ENCODE peak calls at places on chromosomes 1 and 21, in five cellular contexts. One of them, this sample, is unnamed.

GRCh38 chr1:115906627-115907026 is 65.7 kb upstream of the NHLH2 start:
- DNase-seq in left lung: no peak
- DNase-seq in RWPE1: peak; percentile 38
- DNase-seq in DMS79: no peak
- DNase-seq in iris pigment epithelial cell: no peak
- DNase-seq in this sample: no peak

GRCh38 chr1:94801919-94802546 is 18.1 kb upstream of the SLC44A3 start:
- DNase-seq in iris pigment epithelial cell: peak; percentile 94
- DNase-seq in RWPE1: peak; percentile 71
- DNase-seq in DMS79: peak; percentile 75
- DNase-seq in left lung: no peak
- DNase-seq in this sample: peak; percentile 62

GRCh38 chr1:25572708-25573590 is 29.5 kb downstream of the LDLRAP1 start:
- DNase-seq in left lung: no peak
- DNase-seq in DMS79: no peak
- DNase-seq in iris pigment epithelial cell: peak; percentile 62
- DNase-seq in RWPE1: peak; percentile 57
- DNase-seq in this sample: peak; percentile 53

GRCh38 chr1:212728606-212729005 is 29.0 kb upstream of the BATF3 start:
- DNase-seq in left lung: no peak
- DNase-seq in RWPE1: no peak
- DNase-seq in iris pigment epithelial cell: no peak
- DNase-seq in DMS79: no peak
- DNase-seq in this sample: no peak

GRCh38 chr1:50934838-50935237 is 25.2 kb downstream of the FAF1 start:
- DNase-seq in DMS79: no peak
- DNase-seq in RWPE1: no peak
- DNase-seq in left lung: no peak
- DNase-seq in iris pigment epithelial cell: no peak
- DNase-seq in this sample: no peak

GRCh38 chr1:18875107-18875795 is 15.8 kb upstream of the TAS1R2 start:
- DNase-seq in left lung: peak; percentile 74
- DNase-seq in DMS79: peak; percentile 34
- DNase-seq in iris pigment epithelial cell: peak; percentile 85
- DNase-seq in RWPE1: peak; percentile 59
- DNase-seq in this sample: peak; percentile 87

GRCh38 chr1:110188116-110188618 is 21.9 kb upstream of the KCNC4 start:
- DNase-seq in iris pigment epithelial cell: peak; percentile 68
- DNase-seq in left lung: no peak
- DNase-seq in RWPE1: peak; percentile 54
- DNase-seq in DMS79: no peak
- DNase-seq in this sample: peak; percentile 34

GRCh38 chr1:119000371-119001180 is 12.4 kb upstream of the TBX15 start:
- DNase-seq in left lung: no peak
- DNase-seq in RWPE1: no peak
- DNase-seq in DMS79: no peak
- DNase-seq in iris pigment epithelial cell: no peak
- DNase-seq in this sample: no peak

GRCh38 chr1:166691476-166691875 is 147.8 kb upstream of the POGK start:
- DNase-seq in RWPE1: no peak
- DNase-seq in iris pigment epithelial cell: no peak
- DNase-seq in left lung: no peak
- DNase-seq in DMS79: no peak
- DNase-seq in this sample: no peak

GRCh38 chr21:45266518-45267389 is 20.9 kb downstream of the POFUT2 start:
- DNase-seq in iris pigment epithelial cell: peak; percentile 21
- DNase-seq in left lung: peak; percentile 31
- DNase-seq in RWPE1: no peak
- DNase-seq in DMS79: no peak
- DNase-seq in this sample: peak; percentile 25

GRCh38 chr1:90580176-90580575 is 136.9 kb downstream of the BARHL2 start:
- DNase-seq in iris pigment epithelial cell: no peak
- DNase-seq in DMS79: no peak
- DNase-seq in left lung: no peak
- DNase-seq in RWPE1: peak; percentile 18
- DNase-seq in this sample: no peak

GRCh38 chr1:79322511-79323027 is 316.0 kb upstream of the ADGRL4 start:
- DNase-seq in RWPE1: no peak
- DNase-seq in iris pigment epithelial cell: peak; percentile 38
- DNase-seq in left lung: no peak
- DNase-seq in DMS79: no peak
- DNase-seq in this sample: peak; percentile 35

GRCh38 chr21:46035809-46036695 is 54.5 kb downstream of the COL6A1 start:
- DNase-seq in RWPE1: no peak
- DNase-seq in left lung: no peak
- DNase-seq in iris pigment epithelial cell: no peak
- DNase-seq in DMS79: no peak
- DNase-seq in this sample: peak; percentile 40

GRCh38 chr21:37385179-37385765 is 18.7 kb downstream of the DYRK1A start:
- DNase-seq in DMS79: no peak
- DNase-seq in RWPE1: no peak
- DNase-seq in left lung: no peak
- DNase-seq in iris pigment epithelial cell: no peak
- DNase-seq in this sample: no peak

GRCh38 chr1:54812801-54813478 is 11.8 kb upstream of the TTC22 start:
- DNase-seq in left lung: peak; percentile 3
- DNase-seq in DMS79: no peak
- DNase-seq in RWPE1: no peak
- DNase-seq in iris pigment epithelial cell: no peak
- DNase-seq in this sample: no peak

GRCh38 chr1:170307426-170307825 is 161.7 kb downstream of the NTMT2 start:
- DNase-seq in iris pigment epithelial cell: peak; percentile 4
- DNase-seq in DMS79: no peak
- DNase-seq in RWPE1: no peak
- DNase-seq in left lung: no peak
- DNase-seq in this sample: no peak

GRCh38 chr1:54971317-54971791 is 9.1 kb upstream of the TMEM61 start:
- DNase-seq in left lung: no peak
- DNase-seq in iris pigment epithelial cell: peak; percentile 51
- DNase-seq in DMS79: no peak
- DNase-seq in RWPE1: peak; percentile 83
- DNase-seq in this sample: no peak

GRCh38 chr1:184096005-184096404 is 44.5 kb downstream of the TSEN15 start:
- DNase-seq in DMS79: no peak
- DNase-seq in iris pigment epithelial cell: no peak
- DNase-seq in RWPE1: no peak
- DNase-seq in left lung: no peak
- DNase-seq in this sample: no peak

GRCh38 chr1:215824245-215824644 is 257.1 kb downstream of the KCTD3 start:
- DNase-seq in left lung: no peak
- DNase-seq in DMS79: no peak
- DNase-seq in iris pigment epithelial cell: peak; percentile 6
- DNase-seq in RWPE1: no peak
- DNase-seq in this sample: peak; percentile 1

This sample was measured in brain microvascular endothelial cell.